ENCODE peak calls at places on chromosome 3, in nine cellular contexts. E is HepG2, G is astrocyte, T is A549, I is AG10803, S is neural crest cell, B is right lobe of liver, N is aorta, W is spleen. J is an unnamed sample.
A peak's percentile ranks its signal among the peaks of the same experiment; 100 is the strongest.

GRCh38 chr3:48248095-48248863 is 7.4 kb downstream of the ZNF589 start:
- DNase-seq in E (no peak), G (no peak), T (no peak), I (peak; percentile 86), S (no peak), B (no peak), N (no peak), W (no peak), J (no peak)

GRCh38 chr3:4741404-4742307 is 237.6 kb upstream of the BHLHE40 start:
- DNase-seq in E (peak; percentile 45), G (peak; percentile 100), T (peak; percentile 97), I (peak; percentile 96), S (no peak), B (peak; percentile 72), N (peak; percentile 79), W (no peak), J (peak; percentile 63)

GRCh38 chr3:163726125-163726524 is 1352.2 kb downstream of the SI start:
- DNase-seq in E (no peak), G (no peak), T (no peak), I (no peak), S (no peak), B (no peak), N (no peak), W (no peak), J (no peak)

GRCh38 chr3:138114988-138115971 is at the start of gene DZIP1L:
- DNase-seq in E (peak; percentile 23), G (peak; percentile 65), T (peak; percentile 57), I (peak; percentile 67), S (peak; percentile 62), B (peak; percentile 65), N (peak; percentile 87), W (peak; percentile 92), J (peak; percentile 35)

GRCh38 chr3:132695422-132695821 is 26.8 kb downstream of the NPHP3 start:
- DNase-seq in E (no peak), G (no peak), T (no peak), I (peak; percentile 5), S (no peak), B (no peak), N (no peak), W (no peak), J (no peak)

GRCh38 chr3:11211531-11212300 is 57.4 kb downstream of the HRH1 start:
- DNase-seq in E (no peak), G (peak; percentile 65), T (no peak), I (peak; percentile 81), S (no peak), B (no peak), N (peak; percentile 64), W (no peak), J (no peak)

GRCh38 chr3:190739726-190740230 is 122.7 kb downstream of the GMNC start:
- DNase-seq in E (no peak), G (no peak), T (no peak), I (no peak), S (no peak), B (no peak), N (no peak), W (no peak), J (no peak)

GRCh38 chr3:50428007-50428633 is 68.8 kb upstream of the TMEM115 start:
- DNase-seq in E (no peak), G (no peak), T (peak; percentile 11), I (no peak), S (no peak), B (no peak), N (no peak), W (no peak), J (no peak)

GRCh38 chr3:49623071-49623470 is 51.1 kb upstream of the APEH start:
- DNase-seq in E (no peak), G (no peak), T (no peak), I (no peak), S (no peak), B (no peak), N (peak; percentile 15), W (no peak), J (no peak)

GRCh38 chr3:138118863-138119766 is 3.7 kb upstream of the DZIP1L start:
- DNase-seq in E (peak; percentile 70), G (peak; percentile 34), T (peak; percentile 63), I (peak; percentile 66), S (peak; percentile 82), B (peak; percentile 68), N (peak; percentile 89), W (no peak), J (peak; percentile 85)

GRCh38 chr3:17753271-17753992 is 11.0 kb upstream of the TBC1D5 start:
- DNase-seq in E (no peak), G (peak; percentile 7), T (no peak), I (peak; percentile 40), S (no peak), B (no peak), N (no peak), W (no peak), J (no peak)

GRCh38 chr3:191151653-191152052 is 47.4 kb upstream of the OSTN start:
- DNase-seq in E (no peak), G (no peak), T (no peak), I (no peak), S (no peak), B (no peak), N (no peak), W (no peak), J (no peak)

J was measured in HT-29.